ENCODE peak calls at places on chromosome 3, in seven cellular contexts. One of them, this sample, is unnamed.

GRCh38 chr3:143895805-143896204 is 47.5 kb upstream of the SLC9A9 start:
- DNase-seq in psoas muscle: no peak
- DNase-seq in osteoblast: no peak
- DNase-seq in CD8-positive, alpha-beta T cell: no peak
- DNase-seq in breast epithelium: no peak
- DNase-seq in IMR-90: peak; percentile 2
- DNase-seq in A549: no peak
- DNase-seq in this sample: no peak

GRCh38 chr3:70832811-70833509 is 520.5 kb upstream of the MDFIC2 start:
- DNase-seq in breast epithelium: no peak
- DNase-seq in IMR-90: peak; percentile 52
- DNase-seq in A549: no peak
- DNase-seq in psoas muscle: no peak
- DNase-seq in CD8-positive, alpha-beta T cell: no peak
- DNase-seq in osteoblast: peak; percentile 62
- DNase-seq in this sample: no peak

GRCh38 chr3:9809239-9809614 is 835 bp upstream of the TTLL3 start:
- DNase-seq in breast epithelium: no peak
- DNase-seq in A549: peak; percentile 42
- DNase-seq in osteoblast: peak; percentile 47
- DNase-seq in IMR-90: no peak
- DNase-seq in psoas muscle: no peak
- DNase-seq in CD8-positive, alpha-beta T cell: no peak
- DNase-seq in this sample: no peak

GRCh38 chr3:52055537-52056351 is 627 bp downstream of the DUSP7 start:
- DNase-seq in breast epithelium: no peak
- DNase-seq in CD8-positive, alpha-beta T cell: peak; percentile 22
- DNase-seq in psoas muscle: peak; percentile 79
- DNase-seq in IMR-90: peak; percentile 57
- DNase-seq in A549: peak; percentile 74
- DNase-seq in osteoblast: peak; percentile 93
- DNase-seq in this sample: peak; percentile 57

GRCh38 chr3:109685084-109686079 is 348.0 kb upstream of the DPPA4 start:
- DNase-seq in A549: peak; percentile 88
- DNase-seq in breast epithelium: peak; percentile 46
- DNase-seq in osteoblast: peak; percentile 85
- DNase-seq in IMR-90: peak; percentile 99
- DNase-seq in CD8-positive, alpha-beta T cell: no peak
- DNase-seq in psoas muscle: peak; percentile 73
- DNase-seq in this sample: peak; percentile 78

GRCh38 chr3:51944541-51945021 is 2.4 kb downstream of the PARP3 start:
- DNase-seq in IMR-90: no peak
- DNase-seq in A549: no peak
- DNase-seq in psoas muscle: no peak
- DNase-seq in osteoblast: peak; percentile 51
- DNase-seq in breast epithelium: no peak
- DNase-seq in CD8-positive, alpha-beta T cell: no peak
- DNase-seq in this sample: no peak

GRCh38 chr3:171950373-171950772 is 89.0 kb upstream of the FNDC3B start:
- DNase-seq in osteoblast: peak; percentile 91
- DNase-seq in CD8-positive, alpha-beta T cell: no peak
- DNase-seq in breast epithelium: no peak
- DNase-seq in A549: no peak
- DNase-seq in psoas muscle: no peak
- DNase-seq in IMR-90: peak; percentile 56
- DNase-seq in this sample: no peak

GRCh38 chr3:185477316-185477715 is 21.5 kb downstream of the TMEM41A start:
- DNase-seq in A549: no peak
- DNase-seq in CD8-positive, alpha-beta T cell: no peak
- DNase-seq in osteoblast: no peak
- DNase-seq in psoas muscle: no peak
- DNase-seq in breast epithelium: no peak
- DNase-seq in IMR-90: no peak
- DNase-seq in this sample: no peak

GRCh38 chr3:62376906-62377865 is 3.8 kb upstream of the FEZF2 start:
- DNase-seq in psoas muscle: no peak
- DNase-seq in breast epithelium: no peak
- DNase-seq in A549: no peak
- DNase-seq in osteoblast: no peak
- DNase-seq in CD8-positive, alpha-beta T cell: no peak
- DNase-seq in IMR-90: no peak
- DNase-seq in this sample: no peak

GRCh38 chr3:152434142-152434541 is 165.4 kb downstream of the MBNL1 start:
- DNase-seq in A549: no peak
- DNase-seq in osteoblast: no peak
- DNase-seq in CD8-positive, alpha-beta T cell: no peak
- DNase-seq in IMR-90: no peak
- DNase-seq in breast epithelium: no peak
- DNase-seq in psoas muscle: no peak
- DNase-seq in this sample: no peak
- H3K4me1 ChIP-seq in A549: peaks cover 9% of the 10 kb centered on the region
- H3K4me1 ChIP-seq in osteoblast: peaks cover 17% of the 10 kb centered on the region
- H3K4me1 ChIP-seq in CD8-positive, alpha-beta T cell: peaks cover 27% of the 10 kb centered on the region
- H3K4me1 ChIP-seq in IMR-90: peaks cover 8% of the 10 kb centered on the region
- H3K4me1 ChIP-seq in breast epithelium: peaks cover 12% of the 10 kb centered on the region
- H3K4me1 ChIP-seq in psoas muscle: peaks cover 27% of the 10 kb centered on the region
- H3K4me1 ChIP-seq in this sample: peaks cover 60% of the 10 kb centered on the region

GRCh38 chr3:126958638-126959085 is 24.3 kb upstream of the PLXNA1 start:
- DNase-seq in osteoblast: peak; percentile 54
- DNase-seq in breast epithelium: no peak
- DNase-seq in IMR-90: no peak
- DNase-seq in CD8-positive, alpha-beta T cell: no peak
- DNase-seq in psoas muscle: no peak
- DNase-seq in A549: no peak
- DNase-seq in this sample: no peak

GRCh38 chr3:126960604-126960995 is 22.3 kb upstream of the PLXNA1 start:
- DNase-seq in IMR-90: no peak
- DNase-seq in psoas muscle: peak; percentile 83
- DNase-seq in osteoblast: peak; percentile 34
- DNase-seq in breast epithelium: no peak
- DNase-seq in CD8-positive, alpha-beta T cell: no peak
- DNase-seq in A549: no peak
- DNase-seq in this sample: peak; percentile 55

GRCh38 chr3:126959144-126959920 is 23.6 kb upstream of the PLXNA1 start:
- DNase-seq in A549: no peak
- DNase-seq in IMR-90: no peak
- DNase-seq in breast epithelium: no peak
- DNase-seq in osteoblast: peak; percentile 76
- DNase-seq in CD8-positive, alpha-beta T cell: no peak
- DNase-seq in psoas muscle: peak; percentile 45
- DNase-seq in this sample: no peak

GRCh38 chr3:126961191-126961790 is 21.6 kb upstream of the PLXNA1 start:
- DNase-seq in breast epithelium: peak; percentile 39
- DNase-seq in IMR-90: peak; percentile 61
- DNase-seq in A549: no peak
- DNase-seq in CD8-positive, alpha-beta T cell: no peak
- DNase-seq in psoas muscle: peak; percentile 92
- DNase-seq in osteoblast: peak; percentile 95
- DNase-seq in this sample: peak; percentile 77

DNA sequence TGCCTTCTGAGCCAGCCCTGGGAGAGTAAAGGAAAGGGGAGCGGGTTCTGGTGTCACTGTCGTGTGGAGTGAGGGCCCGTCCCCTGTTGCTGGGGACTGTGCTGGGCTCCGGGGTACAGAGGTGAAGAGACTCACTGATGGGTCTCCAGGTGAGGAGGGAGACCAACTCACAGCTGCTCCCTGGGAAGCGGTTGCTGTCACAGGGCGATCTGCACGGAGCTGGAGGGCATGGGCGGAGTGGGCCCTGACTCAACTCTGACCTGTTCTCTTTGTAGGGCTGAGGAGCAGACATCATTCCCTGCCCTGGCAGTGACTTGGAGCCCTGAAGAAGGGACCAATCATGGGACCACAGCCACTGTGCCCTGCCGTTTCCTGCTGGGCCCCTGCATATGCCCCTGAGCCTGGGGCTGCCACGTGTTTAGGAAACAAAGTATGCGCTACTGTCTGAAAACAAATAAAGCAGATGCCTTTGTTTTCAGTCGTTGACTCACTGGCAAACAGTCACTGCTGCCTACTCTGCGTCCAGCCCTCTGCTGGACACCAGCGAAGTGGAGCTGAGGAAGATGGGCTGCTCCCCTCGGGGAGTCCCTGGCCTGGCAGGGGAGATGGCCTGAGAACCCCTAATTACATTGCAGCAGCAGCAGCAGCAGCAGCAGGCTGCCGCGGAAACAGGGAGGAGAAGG is 22.9 kb upstream of the PLXNA1 start:
- DNase-seq in breast epithelium: no peak
- DNase-seq in psoas muscle: peak; percentile 46
- DNase-seq in IMR-90: peak; percentile 73
- DNase-seq in osteoblast: peak; percentile 96
- DNase-seq in CD8-positive, alpha-beta T cell: no peak
- DNase-seq in A549: peak; percentile 53
- DNase-seq in this sample: no peak
- TF ChIP-seq CTCF in breast epithelium: peak; percentile 14
- TF ChIP-seq CTCF in psoas muscle: no peak
- TF ChIP-seq CTCF in IMR-90: peak; percentile 56
- TF ChIP-seq CTCF in osteoblast: peak; percentile 70
- TF ChIP-seq CTCF in CD8-positive, alpha-beta T cell: no peak
- TF ChIP-seq CTCF in A549: no peak
- TF ChIP-seq CTCF in this sample: no peak

DNA sequence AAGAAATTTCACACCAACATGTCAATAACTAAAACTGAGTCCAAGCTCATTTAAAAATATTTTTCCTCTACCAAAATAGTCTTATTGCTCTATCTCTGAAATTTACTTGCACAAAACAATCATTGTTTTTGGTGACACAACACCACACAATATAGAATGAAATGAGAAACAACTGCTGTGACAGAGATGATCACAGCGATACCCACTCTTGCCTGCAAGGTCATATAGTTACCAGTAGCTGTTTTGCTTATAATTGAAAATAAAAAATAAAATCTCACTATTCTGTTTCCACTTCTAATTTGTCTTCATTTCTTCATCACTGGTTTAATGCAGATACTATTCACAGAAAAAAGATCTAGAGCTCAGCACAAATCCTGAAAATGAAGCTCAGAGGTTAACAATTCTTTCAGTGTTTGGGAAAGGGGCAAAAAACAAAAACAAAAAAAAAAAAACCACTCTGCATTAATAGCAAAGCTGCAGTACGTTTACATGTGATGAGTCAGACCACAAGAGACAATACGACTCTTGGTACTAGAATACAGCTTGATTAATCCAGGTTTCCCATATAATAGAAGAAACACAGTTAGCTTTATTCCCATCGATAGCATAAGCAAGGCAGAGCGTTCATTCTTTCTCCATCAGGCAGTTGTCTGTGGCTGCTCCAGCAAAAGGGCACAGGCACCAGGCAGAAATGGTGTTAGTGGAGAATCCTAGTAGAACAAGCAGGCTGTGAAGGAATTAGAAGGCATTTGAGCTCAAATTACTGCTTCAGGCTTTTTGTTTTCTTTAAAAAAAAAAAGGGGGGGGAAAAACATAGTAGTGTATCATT is 794 bp downstream of the ANKRD28 start:
- DNase-seq in CD8-positive, alpha-beta T cell: no peak
- DNase-seq in breast epithelium: no peak
- DNase-seq in A549: peak; percentile 41
- DNase-seq in osteoblast: no peak
- DNase-seq in psoas muscle: no peak
- DNase-seq in IMR-90: peak; percentile 77
- DNase-seq in this sample: no peak
- H3K4me3 ChIP-seq in CD8-positive, alpha-beta T cell: no peak overlapping the region
- H3K4me3 ChIP-seq in breast epithelium: peak overlapping the region; percentile 65
- H3K4me3 ChIP-seq in A549: peak overlapping the region; percentile 45
- H3K4me3 ChIP-seq in osteoblast: peak overlapping the region; percentile 77
- H3K4me3 ChIP-seq in psoas muscle: peak overlapping the region; percentile 65
- H3K4me3 ChIP-seq in IMR-90: peak overlapping the region; percentile 80
- H3K4me3 ChIP-seq in this sample: peak overlapping the region; percentile 38

GRCh38 chr3:13537244-13537921 is 11.5 kb upstream of the FBLN2 start:
- DNase-seq in CD8-positive, alpha-beta T cell: no peak
- DNase-seq in breast epithelium: no peak
- DNase-seq in osteoblast: no peak
- DNase-seq in psoas muscle: no peak
- DNase-seq in A549: no peak
- DNase-seq in IMR-90: no peak
- DNase-seq in this sample: no peak

GRCh38 chr3:13539671-13540070 is 9.3 kb upstream of the FBLN2 start:
- DNase-seq in psoas muscle: no peak
- DNase-seq in osteoblast: no peak
- DNase-seq in CD8-positive, alpha-beta T cell: no peak
- DNase-seq in A549: no peak
- DNase-seq in breast epithelium: no peak
- DNase-seq in IMR-90: peak; percentile 50
- DNase-seq in this sample: no peak

GRCh38 chr3:13539285-13539625 is 9.7 kb upstream of the FBLN2 start:
- DNase-seq in CD8-positive, alpha-beta T cell: no peak
- DNase-seq in A549: no peak
- DNase-seq in breast epithelium: no peak
- DNase-seq in osteoblast: no peak
- DNase-seq in IMR-90: peak; percentile 75
- DNase-seq in psoas muscle: no peak
- DNase-seq in this sample: no peak

GRCh38 chr3:13537926-13538325 is 11.0 kb upstream of the FBLN2 start:
- DNase-seq in CD8-positive, alpha-beta T cell: no peak
- DNase-seq in psoas muscle: no peak
- DNase-seq in breast epithelium: no peak
- DNase-seq in A549: peak; percentile 84
- DNase-seq in osteoblast: peak; percentile 96
- DNase-seq in IMR-90: peak; percentile 91
- DNase-seq in this sample: no peak

DNA sequence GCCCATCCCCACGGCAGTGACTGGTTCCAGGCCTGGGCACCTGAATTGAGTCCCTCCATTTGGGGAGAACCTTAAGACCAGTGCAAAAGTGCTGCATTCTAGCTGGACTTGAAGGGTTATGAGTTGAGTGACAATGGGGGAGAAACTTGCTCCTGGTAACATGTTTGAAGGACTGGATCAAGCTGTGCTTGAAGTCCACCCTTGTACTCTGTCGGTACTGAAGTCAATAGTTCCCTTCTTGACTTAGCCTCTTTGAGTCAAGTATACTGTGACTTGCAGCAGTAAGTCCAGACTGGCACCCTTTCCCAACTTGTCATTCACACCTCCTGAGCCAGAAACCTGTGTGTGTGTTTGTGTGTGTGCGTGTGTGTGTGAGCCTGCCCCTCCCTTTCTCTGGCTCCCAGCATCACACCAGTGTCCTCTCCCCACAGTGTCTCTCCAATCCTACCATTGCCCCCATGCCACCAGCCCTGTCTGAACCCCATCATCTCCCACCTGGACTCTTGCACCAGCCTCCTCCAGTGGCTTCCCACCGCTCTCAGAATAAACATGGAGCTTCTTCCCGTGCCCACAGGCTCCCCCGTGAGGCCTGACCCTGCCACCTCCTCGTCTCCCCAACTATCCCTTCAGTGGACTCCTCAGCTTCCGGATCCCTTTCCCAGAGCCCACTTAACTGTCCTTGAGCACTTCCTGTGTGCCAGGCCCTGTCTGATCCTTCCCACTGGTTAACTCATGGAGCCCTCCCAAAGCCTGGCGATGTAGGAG is 10.2 kb upstream of the FBLN2 start:
- DNase-seq in A549: no peak
- DNase-seq in osteoblast: no peak
- DNase-seq in breast epithelium: no peak
- DNase-seq in psoas muscle: no peak
- DNase-seq in CD8-positive, alpha-beta T cell: no peak
- DNase-seq in IMR-90: no peak
- DNase-seq in this sample: no peak
- H3K4me1 ChIP-seq in A549: peaks cover 53% of the 10 kb centered on the region
- H3K4me1 ChIP-seq in osteoblast: peaks cover 53% of the 10 kb centered on the region
- H3K4me1 ChIP-seq in breast epithelium: no peaks in the 10 kb centered on the region
- H3K4me1 ChIP-seq in psoas muscle: no peaks in the 10 kb centered on the region
- H3K4me1 ChIP-seq in CD8-positive, alpha-beta T cell: peaks cover 9% of the 10 kb centered on the region
- H3K4me1 ChIP-seq in IMR-90: peaks cover 31% of the 10 kb centered on the region
- H3K4me1 ChIP-seq in this sample: peaks cover 7% of the 10 kb centered on the region

GRCh38 chr3:66038726-66039589 is at the start of gene MAGI1:
- DNase-seq in psoas muscle: peak; percentile 94
- DNase-seq in A549: peak; percentile 93
- DNase-seq in IMR-90: peak; percentile 95
- DNase-seq in CD8-positive, alpha-beta T cell: no peak
- DNase-seq in osteoblast: peak; percentile 98
- DNase-seq in breast epithelium: peak; percentile 88
- DNase-seq in this sample: peak; percentile 89
- TF ChIP-seq CTCF in psoas muscle: no peak
- TF ChIP-seq CTCF in A549: no peak
- TF ChIP-seq CTCF in IMR-90: no peak
- TF ChIP-seq CTCF in CD8-positive, alpha-beta T cell: no peak
- TF ChIP-seq CTCF in osteoblast: no peak
- TF ChIP-seq CTCF in breast epithelium: no peak
- TF ChIP-seq CTCF in this sample: no peak